ENCODE peak calls at places on chromosomes 2 and 18, in six cellular contexts. One of them, this sample, is unnamed.

GRCh38 chr2:221096651-221097567 is 475.2 kb downstream of the EPHA4 start:
- DNase-seq in nephron progenitor cell: no peak
- DNase-seq in cardiac muscle cell: no peak
- DNase-seq in NCI-H146: no peak
- DNase-seq in T-helper 2 cell: no peak
- DNase-seq in RWPE1: peak; percentile 69
- DNase-seq in this sample: no peak

GRCh38 chr18:46324556-46324955 is 220.4 kb downstream of the HAUS1 start:
- DNase-seq in nephron progenitor cell: no peak
- DNase-seq in cardiac muscle cell: peak; percentile 85
- DNase-seq in NCI-H146: peak; percentile 60
- DNase-seq in T-helper 2 cell: no peak
- DNase-seq in RWPE1: peak; percentile 58
- DNase-seq in this sample: peak; percentile 65

GRCh38 chr2:67389788-67390187 is 7.3 kb upstream of the ETAA1 start:
- DNase-seq in nephron progenitor cell: no peak
- DNase-seq in cardiac muscle cell: no peak
- DNase-seq in NCI-H146: no peak
- DNase-seq in T-helper 2 cell: no peak
- DNase-seq in RWPE1: no peak
- DNase-seq in this sample: no peak

GRCh38 chr2:121530210-121530562 is 494 bp upstream of the RNU4ATAC start:
- DNase-seq in nephron progenitor cell: peak; percentile 76
- DNase-seq in cardiac muscle cell: peak; percentile 81
- DNase-seq in NCI-H146: peak; percentile 93
- DNase-seq in T-helper 2 cell: no peak
- DNase-seq in RWPE1: peak; percentile 68
- DNase-seq in this sample: peak; percentile 77

GRCh38 chr2:3470166-3470651 is 49.1 kb downstream of the ADI1 start:
- DNase-seq in nephron progenitor cell: no peak
- DNase-seq in cardiac muscle cell: peak; percentile 95
- DNase-seq in NCI-H146: no peak
- DNase-seq in T-helper 2 cell: no peak
- DNase-seq in RWPE1: peak; percentile 55
- DNase-seq in this sample: peak; percentile 32

GRCh38 chr2:24354382-24354781 is 6.0 kb downstream of the ITSN2 start:
- DNase-seq in nephron progenitor cell: no peak
- DNase-seq in cardiac muscle cell: no peak
- DNase-seq in NCI-H146: no peak
- DNase-seq in T-helper 2 cell: no peak
- DNase-seq in RWPE1: no peak
- DNase-seq in this sample: no peak

GRCh38 chr2:237581751-237582746 is 8.5 kb downstream of the RAB17 start:
- DNase-seq in nephron progenitor cell: peak; percentile 48
- DNase-seq in cardiac muscle cell: peak; percentile 95
- DNase-seq in NCI-H146: no peak
- DNase-seq in T-helper 2 cell: no peak
- DNase-seq in RWPE1: no peak
- DNase-seq in this sample: peak; percentile 77

GRCh38 chr2:41394541-41394940 is 653.3 kb upstream of the PKDCC start:
- DNase-seq in nephron progenitor cell: no peak
- DNase-seq in cardiac muscle cell: no peak
- DNase-seq in NCI-H146: no peak
- DNase-seq in T-helper 2 cell: no peak
- DNase-seq in RWPE1: no peak
- DNase-seq in this sample: no peak

GRCh38 chr2:38622210-38622609 is 19.5 kb upstream of the HNRNPLL start:
- DNase-seq in nephron progenitor cell: no peak
- DNase-seq in cardiac muscle cell: peak; percentile 15
- DNase-seq in NCI-H146: no peak
- DNase-seq in T-helper 2 cell: no peak
- DNase-seq in RWPE1: no peak
- DNase-seq in this sample: no peak

GRCh38 chr2:166419616-166419934 is 43.8 kb upstream of the SCN9A start:
- DNase-seq in nephron progenitor cell: no peak
- DNase-seq in cardiac muscle cell: peak; percentile 67
- DNase-seq in NCI-H146: peak; percentile 25
- DNase-seq in T-helper 2 cell: no peak
- DNase-seq in RWPE1: peak; percentile 19
- DNase-seq in this sample: peak; percentile 39

GRCh38 chr2:159903404-159904126 is 105.6 kb upstream of the CD302 start:
- DNase-seq in nephron progenitor cell: no peak
- DNase-seq in cardiac muscle cell: peak; percentile 19
- DNase-seq in NCI-H146: no peak
- DNase-seq in T-helper 2 cell: peak; percentile 53
- DNase-seq in RWPE1: no peak
- DNase-seq in this sample: peak; percentile 26

GRCh38 chr2:196046123-196046917 is 22.3 kb downstream of the DNAH7 start:
- DNase-seq in nephron progenitor cell: no peak
- DNase-seq in cardiac muscle cell: peak; percentile 13
- DNase-seq in NCI-H146: no peak
- DNase-seq in T-helper 2 cell: no peak
- DNase-seq in RWPE1: no peak
- DNase-seq in this sample: peak; percentile 86

GRCh38 chr18:50716902-50717301 is 102.9 kb downstream of the MRO start:
- DNase-seq in nephron progenitor cell: no peak
- DNase-seq in cardiac muscle cell: peak; percentile 17
- DNase-seq in NCI-H146: no peak
- DNase-seq in T-helper 2 cell: no peak
- DNase-seq in RWPE1: no peak
- DNase-seq in this sample: peak; percentile 23

GRCh38 chr18:30487962-30488361 is 554.6 kb downstream of the DSC3 start:
- DNase-seq in nephron progenitor cell: no peak
- DNase-seq in cardiac muscle cell: no peak
- DNase-seq in NCI-H146: no peak
- DNase-seq in T-helper 2 cell: no peak
- DNase-seq in RWPE1: no peak
- DNase-seq in this sample: no peak

GRCh38 chr2:184326076-184326475 is 272.3 kb upstream of the ZNF804A start:
- DNase-seq in nephron progenitor cell: no peak
- DNase-seq in cardiac muscle cell: no peak
- DNase-seq in NCI-H146: no peak
- DNase-seq in T-helper 2 cell: no peak
- DNase-seq in RWPE1: no peak
- DNase-seq in this sample: no peak

GRCh38 chr18:76687271-76688006 is 134.9 kb upstream of the ZNF236 start:
- DNase-seq in nephron progenitor cell: no peak
- DNase-seq in cardiac muscle cell: no peak
- DNase-seq in NCI-H146: peak; percentile 75
- DNase-seq in T-helper 2 cell: no peak
- DNase-seq in RWPE1: peak; percentile 60
- DNase-seq in this sample: no peak